ENCODE peak calls at places on chromosomes 1 and 21, in five cellular contexts. I, V, Q, D and Z are unnamed samples.
A peak's percentile ranks its signal among the peaks of the same experiment; 100 is the strongest.

GRCh38 chr1:60386259-60386658 is 312.7 kb upstream of the C1orf87 start:
- DNase-seq in I (no peak), V (no peak), Q (no peak), D (no peak), Z (peak; percentile 14)

GRCh38 chr1:117009132-117009531 is 7.6 kb downstream of the CD101 start:
- DNase-seq in I (no peak), V (no peak), Q (no peak), D (no peak), Z (peak; percentile 25)

GRCh38 chr21:29656504-29657227 is 283.1 kb downstream of the GRIK1 start:
- DNase-seq in I (no peak), V (no peak), Q (peak; percentile 74), D (peak; percentile 92), Z (peak; percentile 83)

GRCh38 chr1:75317976-75318375 is 183.8 kb downstream of the LHX8 start:
- DNase-seq in I (no peak), V (no peak), Q (no peak), D (no peak), Z (no peak)

GRCh38 chr1:218755128-218755527 is 410.0 kb downstream of the TGFB2 start:
- DNase-seq in I (no peak), V (no peak), Q (no peak), D (peak; percentile 56), Z (peak; percentile 57)

GRCh38 chr21:34358866-34359265 is 4.9 kb upstream of the KCNE2 start:
- DNase-seq in I (no peak), V (no peak), Q (no peak), D (no peak), Z (no peak)

GRCh38 chr21:41369915-41370839 is 8.3 kb downstream of the MX2 start:
- DNase-seq in I (no peak), V (no peak), Q (no peak), D (no peak), Z (no peak)

GRCh38 chr1:211698161-211699026 is 23.0 kb upstream of the NEK2 start:
- DNase-seq in I (no peak), V (peak; percentile 86), Q (peak; percentile 56), D (peak; percentile 77), Z (peak; percentile 53)

GRCh38 chr1:71350805-71351204 is 270.0 kb upstream of the ZRANB2 start:
- DNase-seq in I (no peak), V (no peak), Q (peak; percentile 27), D (no peak), Z (no peak)

GRCh38 chr1:27418326-27418761 is 25.9 kb downstream of the GPR3 start:
- DNase-seq in I (no peak), V (no peak), Q (peak; percentile 92), D (peak; percentile 91), Z (peak; percentile 93)